ENCODE peak calls at places on chromosomes 6 and 20, in seven cellular contexts. K is endodermal cell; R is fibroblast of mammary gland; F is stomach; O is CD8-positive, alpha-beta T cell; L is OCI-LY7; N is progenitor cell of endocrine pancreas. X is an unnamed sample.

GRCh38 chr6:83770910-83771309 is 62.0 kb upstream of the SNAP91 start:
- DNase-seq in L (no peak), F (no peak), N (no peak), O (no peak), K (no peak), R (no peak), X (no peak)

GRCh38 chr6:73739097-73739496 is 43.1 kb downstream of the CD109 start:
- DNase-seq in R (peak), N (no peak), F (no peak), K (no peak), O (no peak), L (peak), X (no peak)

GRCh38 chr20:7637184-7637583 is 303.1 kb downstream of the HAO1 start:
- DNase-seq in F (no peak), O (no peak), N (no peak), K (no peak), L (no peak), R (no peak), X (no peak)

GRCh38 chr6:131844243-131844841 is 36.5 kb downstream of the ENPP1 start:
- DNase-seq in O (no peak), N (no peak), R (peak), L (no peak), K (no peak), F (no peak), X (no peak)

GRCh38 chr6:23302499-23302898 is 733.1 kb downstream of the HDGFL1 start:
- DNase-seq in K (no peak), L (no peak), F (no peak), R (no peak), N (no peak), O (no peak), X (no peak)

GRCh38 chr6:57247603-57248002 is 25.5 kb upstream of the RAB23 start:
- DNase-seq in K (no peak), N (no peak), F (no peak), R (peak), O (no peak), L (no peak), X (no peak)

GRCh38 chr20:46221271-46221670 is 87.0 kb downstream of the CDH22 start:
- DNase-seq in N (no peak), R (no peak), O (no peak), L (no peak), K (no peak), F (no peak), X (no peak)

GRCh38 chr20:22460803-22461202 is 123.6 kb downstream of the FOXA2 start:
- DNase-seq in L (no peak), K (no peak), F (no peak), R (no peak), O (no peak), N (no peak), X (no peak)

GRCh38 chr6:131116755-131117360 is 18.4 kb upstream of the AKAP7 start:
- DNase-seq in L (peak), N (no peak), F (no peak), O (no peak), R (peak), K (no peak), X (no peak)

GRCh38 chr6:84317463-84317862 is 90.0 kb upstream of the CEP162 start:
- DNase-seq in N (no peak), R (no peak), K (no peak), F (no peak), O (no peak), L (no peak), X (no peak)

GRCh38 chr6:112268011-112268410 is 13.6 kb upstream of the LAMA4 start:
- DNase-seq in L (no peak), O (no peak), F (no peak), N (no peak), R (no peak), K (no peak), X (no peak)

GRCh38 chr20:50371878-50372769 is 138.1 kb upstream of the PTPN1 start:
- DNase-seq in K (no peak), F (no peak), L (no peak), O (no peak), N (no peak), R (no peak), X (no peak)

GRCh38 chr6:3309391-3310050 is 50.8 kb downstream of the PSMG4 start:
- DNase-seq in F (no peak), R (no peak), L (no peak), N (no peak), K (peak), O (no peak), X (no peak)

GRCh38 chr20:2658414-2659354 is 5.3 kb downstream of the IDH3B start:
- DNase-seq in R (peak), O (no peak), L (no peak), K (peak), F (no peak), N (no peak), X (no peak)

GRCh38 chr20:59032713-59033059 is 551 bp upstream of the ATP5F1E start:
- DNase-seq in L (no peak), F (no peak), O (no peak), N (no peak), R (peak), K (no peak), X (no peak)

GRCh38 chr20:4569092-4569491 is 152.6 kb upstream of the PRND start:
- DNase-seq in R (no peak), K (peak), F (no peak), L (no peak), O (no peak), N (no peak), X (no peak)

GRCh38 chr20:62052842-62053464 is 12.7 kb downstream of the TAF4 start:
- DNase-seq in N (no peak), L (no peak), F (no peak), R (no peak), K (peak), O (no peak), X (no peak)

GRCh38 chr6:159056003-159056402 is 11.2 kb upstream of the TAGAP start:
- DNase-seq in F (no peak), N (no peak), K (no peak), R (no peak), O (no peak), L (peak), X (no peak)

GRCh38 chr20:48861444-48861843 is 33.6 kb upstream of the PREX1 start:
- DNase-seq in K (no peak), F (no peak), O (no peak), L (no peak), R (no peak), N (no peak), X (no peak)

GRCh38 chr20:33896509-33896908 is 85.4 kb downstream of the CHMP4B start:
- DNase-seq in O (no peak), R (peak), N (no peak), K (no peak), F (no peak), L (no peak), X (no peak)

GRCh38 chr6:14863896-14864850 is 381.7 kb upstream of the JARID2 start:
- DNase-seq in R (peak), N (no peak), L (no peak), K (no peak), F (no peak), O (no peak), X (no peak)

GRCh38 chr6:170087946-170088348 is 202.9 kb downstream of the DLL1 start:
- DNase-seq in K (no peak), O (peak), L (peak), R (no peak), N (no peak), F (peak), X (no peak)

DNA sequence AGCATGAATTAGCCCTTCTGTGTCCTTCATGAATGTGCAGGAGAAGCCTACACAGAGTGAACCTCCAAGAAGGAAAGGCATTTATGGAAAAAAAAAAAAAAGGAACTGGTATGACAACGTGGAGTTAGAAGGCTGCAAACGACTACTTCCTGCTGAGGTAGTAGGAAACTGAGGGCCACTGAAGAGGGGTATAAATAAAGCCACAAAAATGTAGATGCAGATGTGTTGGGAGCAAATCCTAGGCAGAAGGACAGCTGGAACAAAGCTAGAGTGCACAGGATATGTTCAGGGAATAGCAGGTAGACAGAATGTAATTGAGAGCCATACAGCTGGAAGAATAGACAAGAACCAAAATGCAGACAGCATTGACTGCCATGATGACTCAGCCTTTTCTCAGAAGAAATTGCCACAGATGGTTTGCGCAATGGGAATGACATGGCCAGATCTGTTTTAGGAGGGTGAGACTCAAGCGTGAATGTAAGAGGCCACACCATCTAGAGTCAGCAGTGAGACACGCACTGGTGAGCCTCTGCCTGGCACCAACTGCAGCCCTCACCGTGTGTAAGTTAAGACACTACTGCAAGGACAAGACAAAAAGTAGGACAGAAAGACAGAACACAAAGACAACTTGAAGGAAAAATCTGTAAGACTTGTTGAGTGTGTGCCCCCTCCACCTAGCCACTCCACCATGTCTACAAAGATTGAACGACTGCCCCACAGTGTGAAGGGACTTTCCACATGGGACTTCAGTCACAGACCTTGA is 79.8 kb downstream of the KIF13A start:
- DNase-seq in K (no peak), L (no peak), F (peak), R (peak), O (no peak), N (no peak), X (no peak)
- TF ChIP-seq CTCF in K (no peak), L (no peak), F (no peak), R (peak), O (no peak), N (no peak), X (no peak)

DNA sequence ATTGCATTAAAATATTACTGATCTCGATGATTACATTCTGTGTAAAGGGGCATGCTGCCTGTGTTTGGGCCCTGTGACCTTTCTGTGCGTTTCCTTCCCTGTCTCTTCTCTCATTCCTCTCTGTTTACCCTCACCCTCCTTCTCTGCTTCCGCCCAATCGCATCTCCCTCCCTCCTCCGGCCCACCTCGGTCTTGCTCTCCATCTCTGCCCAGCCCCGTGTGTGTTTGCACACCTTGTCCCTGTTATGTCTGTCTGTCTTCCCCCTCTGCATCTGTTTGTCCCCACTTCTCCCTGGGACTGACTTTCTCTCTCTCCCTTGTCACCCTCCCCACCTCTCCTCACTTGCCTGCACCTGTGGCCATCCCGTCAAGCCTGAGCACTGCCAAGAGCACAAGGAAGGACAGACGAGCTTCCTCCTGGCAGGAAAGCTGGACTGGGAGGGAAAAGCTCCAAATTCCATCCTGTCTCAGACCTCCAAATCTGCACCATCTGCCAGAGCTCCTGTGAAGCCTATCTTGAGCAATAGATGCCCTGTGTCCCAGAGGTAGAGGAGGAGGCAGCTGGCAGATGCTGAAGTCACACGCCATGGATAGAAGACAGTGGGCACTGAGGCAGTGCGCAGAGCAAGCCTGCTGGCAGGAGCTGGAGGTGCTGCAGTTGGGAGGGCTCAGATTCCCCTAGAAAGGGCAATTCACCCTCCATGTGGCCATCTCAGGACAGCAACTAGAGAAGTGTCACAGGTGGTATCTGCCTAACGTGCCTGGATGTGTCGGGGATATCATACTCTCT is 172.3 kb downstream of the PTPRT start:
- DNase-seq in R (no peak), O (no peak), N (no peak), K (peak), F (no peak), L (no peak), X (no peak)
- TF ChIP-seq CTCF in R (no peak), O (no peak), N (no peak), K (peak), F (no peak), L (no peak), X (no peak)

GRCh38 chr6:104896914-104897313 is 37.2 kb upstream of the HACE1 start:
- DNase-seq in L (no peak), R (peak), K (no peak), N (no peak), F (no peak), O (no peak), X (no peak)
- TF ChIP-seq CTCF in L (peak), R (peak), K (peak), N (peak), F (no peak), O (no peak), X (peak)

GRCh38 chr6:1551236-1551635 is 58.5 kb upstream of the FOXC1 start:
- DNase-seq in K (no peak), O (no peak), F (no peak), L (no peak), R (no peak), N (no peak), X (no peak)

GRCh38 chr6:1554241-1554880 is 55.4 kb upstream of the FOXC1 start:
- DNase-seq in K (no peak), R (no peak), N (no peak), F (no peak), O (no peak), L (no peak), X (no peak)

GRCh38 chr6:1553562-1554088 is 56.1 kb upstream of the FOXC1 start:
- DNase-seq in K (no peak), R (peak), N (no peak), O (no peak), L (no peak), F (no peak), X (no peak)

GRCh38 chr6:1554881-1555569 is 54.7 kb upstream of the FOXC1 start:
- DNase-seq in K (peak), L (no peak), N (no peak), O (peak), F (peak), R (peak), X (no peak)

DNA sequence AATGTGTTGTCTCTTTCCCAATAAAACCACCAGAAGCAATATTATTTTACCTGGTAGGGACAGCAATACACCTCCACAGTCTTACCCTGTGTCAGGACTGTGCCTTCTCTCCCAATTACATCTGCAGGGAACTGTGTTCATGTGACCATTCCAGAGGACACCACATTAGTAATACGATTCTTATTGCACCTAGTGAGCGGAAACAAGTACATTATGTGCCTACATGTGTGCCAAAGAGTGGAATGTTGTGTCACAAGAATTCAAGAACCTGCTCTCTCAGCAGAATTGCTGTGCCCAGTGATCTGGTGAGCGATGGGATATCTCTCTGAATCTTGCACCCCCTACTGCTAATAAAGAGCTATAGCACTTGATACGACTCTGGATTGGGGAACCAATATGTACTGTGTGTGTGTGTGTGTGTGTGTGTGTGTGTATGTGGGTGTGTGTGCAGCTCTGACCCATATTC is 57.4 kb upstream of the FOXC1 start:
- DNase-seq in O (no peak), K (no peak), N (no peak), F (no peak), R (peak), L (peak), X (no peak)
- TF ChIP-seq CTCF in O (no peak), K (peak), N (peak), F (no peak), R (peak), L (peak), X (peak)

GRCh38 chr6:11908706-11909105 is 103.4 kb upstream of the HIVEP1 start:
- DNase-seq in N (no peak), F (no peak), L (no peak), K (no peak), R (no peak), O (no peak), X (no peak)

GRCh38 chr6:11911535-11911934 is 100.6 kb upstream of the HIVEP1 start:
- DNase-seq in F (no peak), O (no peak), L (no peak), K (no peak), N (no peak), R (no peak), X (no peak)

GRCh38 chr6:11918021-11918738 is 93.9 kb upstream of the HIVEP1 start:
- DNase-seq in L (no peak), F (no peak), R (peak), K (no peak), N (no peak), O (no peak), X (no peak)

GRCh38 chr6:11909696-11910132 is 102.4 kb upstream of the HIVEP1 start:
- DNase-seq in F (no peak), L (no peak), N (no peak), R (peak), K (no peak), O (no peak), X (no peak)

DNA sequence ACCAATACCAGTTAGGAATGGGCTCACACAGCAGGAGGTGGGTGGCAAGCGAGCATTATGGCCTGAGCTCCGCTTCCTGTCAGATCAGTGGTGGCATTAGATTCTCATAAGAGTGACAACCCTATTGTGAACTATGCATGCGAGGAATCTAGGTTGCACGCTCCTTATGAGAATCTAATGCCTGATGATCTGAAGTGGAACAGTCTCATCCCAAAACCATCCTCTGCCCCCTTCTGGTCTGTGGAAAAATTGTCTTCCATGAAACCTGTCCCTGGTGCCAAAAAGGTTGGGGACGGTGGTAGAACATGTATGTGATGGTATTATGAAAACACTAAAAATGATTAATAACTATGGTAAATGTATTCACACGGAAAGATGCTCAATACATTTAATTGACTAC is 99.7 kb upstream of the HIVEP1 start:
- DNase-seq in L (no peak), F (no peak), R (peak), O (no peak), K (no peak), N (no peak), X (no peak)
- TF ChIP-seq CTCF in L (peak), F (no peak), R (peak), O (no peak), K (peak), N (no peak), X (peak)

GRCh38 chr20:20699144-20699543 is 13.3 kb downstream of the RALGAPA2 start:
- DNase-seq in R (no peak), L (no peak), O (no peak), N (no peak), F (no peak), K (no peak), X (no peak)

GRCh38 chr20:20706285-20706684 is 6.2 kb downstream of the RALGAPA2 start:
- DNase-seq in N (no peak), O (no peak), K (no peak), F (peak), L (no peak), R (no peak), X (no peak)

GRCh38 chr20:20699917-20700316 is 12.5 kb downstream of the RALGAPA2 start:
- DNase-seq in K (no peak), L (no peak), F (no peak), R (no peak), O (no peak), N (no peak), X (no peak)

GRCh38 chr20:20697325-20697845 is 15.1 kb downstream of the RALGAPA2 start:
- DNase-seq in O (no peak), L (no peak), N (no peak), R (no peak), K (no peak), F (no peak), X (no peak)

DNA sequence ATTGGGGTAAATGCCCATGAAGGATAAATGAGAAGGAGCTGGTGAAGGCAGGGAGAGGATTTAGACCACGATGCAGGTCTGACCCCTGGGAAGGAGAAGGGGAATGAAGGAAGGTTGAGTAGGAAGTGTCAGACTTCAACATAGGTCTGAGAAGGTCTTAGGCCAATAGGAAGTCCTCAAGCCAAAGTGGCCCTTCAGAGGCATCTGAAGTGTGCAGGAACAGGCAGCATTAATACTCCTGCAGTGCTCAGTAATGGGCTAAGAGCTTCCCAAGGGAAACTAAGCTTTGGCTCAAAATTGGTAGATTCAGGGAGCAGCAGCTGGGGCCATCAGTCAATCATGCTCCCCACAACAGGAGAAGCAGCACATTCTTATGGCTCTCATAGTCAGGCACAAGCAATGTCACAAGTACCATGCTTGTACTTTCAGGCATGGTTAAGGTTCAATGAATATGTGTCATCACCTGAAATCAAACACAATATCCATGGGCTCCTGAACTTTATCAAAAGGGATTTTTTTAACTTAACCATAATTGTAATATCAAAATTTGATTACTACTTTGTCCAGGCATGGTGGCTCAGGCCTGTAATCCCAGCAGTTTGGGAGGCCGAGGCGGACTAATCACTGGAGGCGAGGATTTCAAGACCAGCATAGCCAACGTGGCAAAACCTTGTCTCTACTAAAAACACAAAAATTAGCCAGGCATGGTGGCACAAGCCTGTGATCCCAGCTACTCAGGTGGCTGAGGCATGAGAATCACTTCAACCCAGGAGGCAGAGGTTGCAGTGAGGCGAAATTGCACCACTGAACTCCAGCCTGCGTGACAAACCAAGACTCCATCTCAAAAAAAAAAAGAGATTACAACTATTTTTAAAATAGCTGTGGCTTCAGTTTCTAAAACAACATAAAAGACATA is 9.9 kb downstream of the RALGAPA2 start:
- DNase-seq in O (no peak), K (no peak), N (no peak), F (no peak), R (no peak), L (no peak), X (no peak)
- TF ChIP-seq CTCF in O (no peak), K (no peak), N (no peak), F (no peak), R (no peak), L (no peak), X (no peak)

X was measured in neural crest cell.